ENCODE peak calls at places on chromosomes 5 and 9, in eight cellular contexts. L, M, Q, I, O, C, V and F are unnamed samples.

GRCh38 chr9:138117836-138118235 is 240.3 kb downstream of the CACNA1B start:
- DNase-seq in L (no peak), M (no peak), Q (no peak), I (no peak), O (no peak), C (no peak), V (no peak), F (no peak)

GRCh38 chr9:14910178-14910805 is at the start of gene FREM1:
- DNase-seq in L (peak; percentile 47), M (no peak), Q (no peak), I (peak; percentile 53), O (peak; percentile 45), C (no peak), V (peak; percentile 67), F (no peak)

GRCh38 chr9:111615928-111616327 is 15.2 kb upstream of the DNAJC25 start:
- DNase-seq in L (no peak), M (no peak), Q (no peak), I (no peak), O (no peak), C (no peak), V (no peak), F (no peak)

GRCh38 chr5:135391123-135391868 is 7.7 kb downstream of the MACROH2A1 start:
- DNase-seq in L (no peak), M (no peak), Q (no peak), I (peak; percentile 69), O (no peak), C (no peak), V (peak; percentile 82), F (no peak)

GRCh38 chr5:71601222-71602026 is 14.3 kb downstream of the MCCC2 start:
- DNase-seq in L (peak; percentile 73), M (peak; percentile 72), Q (peak; percentile 76), I (peak; percentile 94), O (peak; percentile 72), C (peak; percentile 18), V (peak; percentile 94), F (peak; percentile 94)

GRCh38 chr9:79111653-79112052 is 460.1 kb upstream of the TLE4 start:
- DNase-seq in L (no peak), M (no peak), Q (no peak), I (no peak), O (no peak), C (no peak), V (no peak), F (no peak)

GRCh38 chr5:95881833-95882232 is 59.3 kb upstream of the GLRX start:
- DNase-seq in L (no peak), M (no peak), Q (no peak), I (no peak), O (no peak), C (no peak), V (no peak), F (no peak)

GRCh38 chr5:152046361-152046760 is 121.7 kb upstream of the GLRA1 start:
- DNase-seq in L (no peak), M (no peak), Q (no peak), I (no peak), O (no peak), C (no peak), V (no peak), F (no peak)

GRCh38 chr9:108468364-108468763 is 387.4 kb downstream of the ACTL7B start:
- DNase-seq in L (peak; percentile 55), M (peak; percentile 49), Q (no peak), I (peak; percentile 34), O (peak; percentile 27), C (peak; percentile 41), V (peak; percentile 41), F (no peak)

GRCh38 chr9:129185991-129186390 is 7.9 kb upstream of the IER5L start:
- DNase-seq in L (no peak), M (peak; percentile 56), Q (no peak), I (no peak), O (no peak), C (no peak), V (no peak), F (no peak)

GRCh38 chr9:123663529-123663928 is 266.4 kb downstream of the DENND1A start:
- DNase-seq in L (no peak), M (no peak), Q (no peak), I (no peak), O (no peak), C (no peak), V (no peak), F (no peak)

GRCh38 chr5:94469889-94470288 is 148.5 kb downstream of the KIAA0825 start:
- DNase-seq in L (no peak), M (no peak), Q (no peak), I (peak; percentile 18), O (no peak), C (no peak), V (peak; percentile 26), F (peak; percentile 70)

GRCh38 chr9:102273952-102274351 is 535.5 kb upstream of the GRIN3A start:
- DNase-seq in L (no peak), M (no peak), Q (no peak), I (no peak), O (no peak), C (no peak), V (no peak), F (no peak)

GRCh38 chr5:177477701-177478477 is 4.5 kb upstream of the DBN1 start:
- DNase-seq in L (no peak), M (no peak), Q (no peak), I (no peak), O (no peak), C (no peak), V (no peak), F (no peak)

GRCh38 chr5:103264529-103264928 is 6.0 kb downstream of the MACIR start:
- DNase-seq in L (no peak), M (no peak), Q (no peak), I (no peak), O (no peak), C (no peak), V (no peak), F (no peak)

GRCh38 chr5:142070734-142071133 is 37.8 kb upstream of the NDFIP1 start:
- DNase-seq in L (no peak), M (no peak), Q (no peak), I (no peak), O (no peak), C (no peak), V (no peak), F (no peak)

GRCh38 chr9:131405858-131406566 is 12.1 kb downstream of the PRRC2B start:
- DNase-seq in L (no peak), M (no peak), Q (no peak), I (no peak), O (no peak), C (no peak), V (no peak), F (no peak)

GRCh38 chr9:86274821-86275643 is 7.3 kb downstream of the ISCA1 start:
- DNase-seq in L (no peak), M (no peak), Q (no peak), I (no peak), O (no peak), C (no peak), V (no peak), F (no peak)
- TF ChIP-seq CTCF in L (no peak), M (no peak), Q (no peak), I (no peak), O (no peak), C (no peak), V (no peak), F (no peak)

DNA sequence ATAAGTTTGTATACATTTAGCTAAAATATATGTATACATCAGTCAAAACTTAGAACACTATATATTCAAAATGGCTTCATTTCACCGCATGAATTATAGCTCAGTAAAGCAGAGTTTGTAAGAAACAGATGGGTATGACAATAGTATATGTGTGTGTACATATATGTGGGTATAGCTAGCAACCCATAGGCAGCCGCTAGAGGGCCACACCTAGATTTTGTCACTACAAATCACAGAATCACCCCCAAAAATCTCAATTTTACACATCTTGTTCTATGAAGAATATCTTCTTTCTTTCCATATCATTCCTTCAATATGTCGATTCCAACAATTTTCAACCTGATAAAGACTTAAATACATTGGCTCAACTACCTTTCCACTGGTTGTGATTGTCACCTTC is 357.8 kb upstream of the CCNG1 start:
- DNase-seq in L (no peak), M (peak; percentile 30), Q (no peak), I (no peak), O (no peak), C (peak; percentile 11), V (no peak), F (no peak)
- TF ChIP-seq CTCF in L (no peak), M (peak; percentile 53), Q (no peak), I (peak; percentile 19), O (no peak), C (peak; percentile 23), V (no peak), F (peak; percentile 47)

DNA sequence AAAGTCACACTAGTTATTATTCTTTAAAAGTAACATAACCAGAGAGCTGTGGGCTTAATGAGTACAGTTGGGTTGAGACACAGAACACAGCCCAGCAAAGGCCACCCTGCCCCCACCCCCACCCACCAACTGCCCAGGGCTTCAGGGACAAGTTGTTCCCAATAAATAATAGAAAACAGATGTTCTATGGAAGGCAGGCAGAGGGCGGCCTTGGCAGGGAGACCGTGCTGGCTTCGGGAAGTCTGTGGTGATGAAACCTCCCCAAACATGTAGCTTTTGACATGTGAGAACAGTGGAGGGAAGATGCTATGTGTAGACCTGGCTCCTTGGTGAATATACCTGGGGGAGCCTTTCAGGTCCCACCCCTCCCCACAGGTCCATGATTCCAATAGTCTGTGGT is 10.0 kb downstream of the TRAF1 start:
- DNase-seq in L (no peak), M (no peak), Q (peak; percentile 62), I (peak; percentile 89), O (peak; percentile 43), C (no peak), V (peak; percentile 90), F (peak; percentile 83)
- TF ChIP-seq CTCF in L (no peak), M (no peak), Q (no peak), I (peak; percentile 12), O (no peak), C (no peak), V (peak; percentile 30), F (peak; percentile 30)

GRCh38 chr5:9847631-9848030 is 217.5 kb upstream of the TAS2R1 start:
- DNase-seq in L (no peak), M (no peak), Q (no peak), I (no peak), O (no peak), C (no peak), V (no peak), F (no peak)

GRCh38 chr5:9852686-9853085 is 222.5 kb upstream of the TAS2R1 start:
- DNase-seq in L (no peak), M (no peak), Q (no peak), I (peak; percentile 39), O (no peak), C (no peak), V (peak; percentile 45), F (no peak)

GRCh38 chr5:9853309-9853708 is 223.2 kb upstream of the TAS2R1 start:
- DNase-seq in L (no peak), M (no peak), Q (no peak), I (no peak), O (no peak), C (no peak), V (no peak), F (no peak)

GRCh38 chr5:9850456-9850855 is 220.3 kb upstream of the TAS2R1 start:
- DNase-seq in L (no peak), M (no peak), Q (no peak), I (no peak), O (no peak), C (no peak), V (no peak), F (no peak)

DNA sequence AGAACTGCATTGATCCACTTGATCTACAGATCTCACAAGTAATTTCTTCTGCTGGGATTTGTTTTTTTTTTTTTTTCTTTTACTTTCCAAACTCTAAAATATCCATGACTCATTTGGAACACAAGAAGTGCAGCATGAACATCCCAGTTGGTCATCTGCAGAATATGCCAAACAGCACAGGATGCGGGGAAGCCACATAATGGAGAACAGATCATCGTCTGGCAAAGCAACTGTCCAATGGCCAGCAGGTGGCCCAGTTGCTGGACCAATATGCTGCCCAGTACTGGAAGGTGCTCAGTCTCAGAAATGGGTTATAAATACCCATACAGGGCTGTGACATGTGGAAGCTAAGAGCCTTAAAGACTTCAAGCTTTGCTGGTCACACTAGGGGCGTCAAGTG is 221.3 kb upstream of the TAS2R1 start:
- DNase-seq in L (no peak), M (no peak), Q (no peak), I (peak; percentile 65), O (no peak), C (no peak), V (peak; percentile 67), F (no peak)
- TF ChIP-seq CTCF in L (no peak), M (no peak), Q (no peak), I (peak; percentile 57), O (no peak), C (no peak), V (peak; percentile 47), F (peak; percentile 60)